ENCODE peak calls at places on chromosomes 5 and 9, in four cellular contexts. Q is HepG2, P is GM12878, T is K562. I is an unnamed sample.

GRCh38 chr5:32473072-32473471 is 28.5 kb upstream of the ZFR start:
- DNase-seq in T (no peak), P (no peak), Q (no peak), I (no peak)

GRCh38 chr9:69433426-69433825 is 108.4 kb downstream of the ENTREP1 start:
- DNase-seq in T (no peak), Q (no peak), P (no peak), I (no peak)

GRCh38 chr5:37738057-37738691 is 101.7 kb downstream of the GDNF start:
- DNase-seq in Q (peak), P (peak), T (no peak), I (no peak)

GRCh38 chr5:53884411-53884810 is 324.0 kb downstream of the NDUFS4 start:
- DNase-seq in P (no peak), T (no peak), Q (no peak), I (no peak)

GRCh38 chr5:51397996-51398395 is 14.7 kb downstream of the ISL1 start:
- DNase-seq in Q (no peak), P (no peak), T (no peak), I (no peak)

GRCh38 chr9:74950456-74950855 is 2.3 kb downstream of the C9orf40 start:
- DNase-seq in T (no peak), Q (no peak), P (no peak), I (no peak)

GRCh38 chr5:11494340-11494739 is 409.9 kb downstream of the CTNND2 start:
- DNase-seq in Q (no peak), P (no peak), T (no peak), I (no peak)

GRCh38 chr5:173281910-173282309 is 46.3 kb downstream of the STC2 start:
- DNase-seq in P (no peak), Q (no peak), T (no peak), I (peak)

GRCh38 chr9:137521405-137521985 is 28.7 kb downstream of the PNPLA7 start:
- DNase-seq in Q (no peak), T (no peak), P (no peak), I (no peak)

GRCh38 chr5:102760815-102761214 is 5.7 kb downstream of the PAM start:
- DNase-seq in Q (no peak), P (no peak), T (no peak), I (no peak)

GRCh38 chr5:38854907-38855306 is 9.1 kb downstream of the OSMR start:
- DNase-seq in T (no peak), Q (no peak), P (no peak), I (no peak)

GRCh38 chr9:113246928-113247327 is 25.6 kb downstream of the SLC31A1 start:
- DNase-seq in T (no peak), Q (no peak), P (no peak), I (no peak)

GRCh38 chr5:172740483-172741205 is 30.4 kb downstream of the DUSP1 start:
- DNase-seq in P (no peak), T (no peak), Q (no peak), I (no peak)

GRCh38 chr9:113356686-113357292 is 7.4 kb downstream of the BSPRY start:
- DNase-seq in T (no peak), Q (no peak), P (no peak), I (no peak)

GRCh38 chr5:30034870-30035269 is 1158.6 kb upstream of the CDH6 start:
- DNase-seq in Q (no peak), P (no peak), T (no peak), I (no peak)

GRCh38 chr5:71631070-71631469 is 43.9 kb downstream of the MCCC2 start:
- DNase-seq in Q (no peak), T (no peak), P (no peak), I (no peak)
- TF ChIP-seq FOXK2 in Q (no peak), T (no peak), P (no peak), I (no peak)

GRCh38 chr5:139648205-139649081 is at the start of gene CXXC5:
- DNase-seq in Q (no peak), T (peak), P (no peak), I (peak)
- TF ChIP-seq SP1 in Q (no peak), T (no peak), P (peak), I (no peak)

DNA sequence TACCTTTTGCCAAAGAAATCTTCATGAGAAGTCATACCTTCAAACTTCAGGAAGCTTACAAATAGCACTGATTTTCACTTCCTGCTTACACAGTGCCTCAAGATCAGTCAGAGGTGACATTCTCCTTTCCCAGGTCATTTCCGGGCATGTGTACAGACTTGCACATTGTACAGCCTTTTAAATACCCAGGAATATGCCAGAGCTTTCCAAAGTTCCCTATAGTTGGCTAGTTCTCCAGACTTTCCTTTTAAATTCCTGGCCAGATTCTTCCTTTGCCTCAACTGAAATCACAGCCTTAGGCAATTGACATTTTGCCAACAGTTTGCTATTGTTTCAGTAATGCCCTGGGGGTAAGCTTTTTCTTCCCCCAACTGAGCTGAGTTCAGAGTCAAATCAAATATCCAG is 47.2 kb downstream of the RFX3 start:
- DNase-seq in Q (peak), T (no peak), P (peak), I (no peak)
- TF ChIP-seq FOXK2 in Q (no peak), T (no peak), P (no peak), I (no peak)

GRCh38 chr5:40875958-40876357 is 33.3 kb upstream of the C7 start:
- DNase-seq in P (no peak), T (no peak), Q (no peak), I (no peak)

GRCh38 chr5:40877371-40877988 is 31.8 kb upstream of the C7 start:
- DNase-seq in Q (no peak), T (no peak), P (no peak), I (no peak)

GRCh38 chr5:40882291-40882690 is 27.0 kb upstream of the C7 start:
- DNase-seq in Q (no peak), T (no peak), P (no peak), I (no peak)

GRCh38 chr5:40873481-40873880 is 32.3 kb downstream of the CARD6 start:
- DNase-seq in P (no peak), Q (no peak), T (no peak), I (no peak)

DNA sequence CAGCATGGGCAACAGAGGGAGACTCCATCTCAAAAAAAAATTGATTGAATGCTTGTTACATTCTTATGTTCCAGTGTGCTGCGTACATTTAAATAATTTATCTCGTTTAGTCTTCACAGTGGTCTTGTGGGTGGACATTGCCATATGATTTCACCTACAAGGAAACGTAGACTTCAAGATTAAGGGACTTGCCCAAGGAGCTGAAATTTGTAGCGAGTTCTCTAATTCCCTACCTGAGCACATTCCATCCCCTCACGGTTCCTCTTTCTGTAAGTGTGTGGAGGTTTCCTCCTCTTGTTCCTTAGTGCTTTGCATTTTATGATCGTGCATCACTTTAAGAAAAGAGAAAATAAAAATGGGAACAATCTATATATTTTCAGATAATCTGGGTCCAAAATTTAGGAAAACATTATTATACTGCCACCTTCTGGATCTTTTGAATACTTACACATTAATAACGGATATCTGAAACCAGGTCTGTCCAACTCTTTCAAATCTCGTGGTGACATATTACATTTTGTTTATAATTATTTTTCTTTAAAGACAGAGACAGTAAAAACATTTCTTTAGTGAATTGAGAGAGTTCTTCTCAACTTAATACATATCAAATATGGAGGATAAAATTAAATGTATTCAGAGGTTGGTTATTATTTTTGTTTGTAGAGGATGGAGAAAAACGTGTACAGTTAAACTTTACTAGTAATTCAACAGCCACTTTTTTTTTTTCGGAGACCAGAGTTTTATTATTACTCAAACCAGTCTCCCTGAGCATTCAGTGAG is 29.9 kb upstream of the C7 start:
- DNase-seq in P (no peak), T (peak), Q (peak), I (peak)
- TF ChIP-seq SP1 in P (no peak), T (no peak), Q (no peak), I (no peak)